ENCODE peak calls at places on chromosome 1, in six cellular contexts. A, H, E, Z, V and D are unnamed samples.

GRCh38 chr1:167273027-167273800 is 52.5 kb downstream of the POU2F1 start:
- DNase-seq in A (no peak), H (no peak), E (no peak), Z (peak), V (peak), D (no peak)

GRCh38 chr1:7002728-7003127 is 217.5 kb downstream of the CAMTA1 start:
- DNase-seq in A (no peak), H (no peak), E (no peak), Z (no peak), V (no peak), D (no peak)

GRCh38 chr1:178713270-178713669 is 11.8 kb upstream of the RALGPS2 start:
- DNase-seq in A (no peak), H (no peak), E (no peak), Z (no peak), V (no peak), D (no peak)

GRCh38 chr1:45643978-45644377 is 20.1 kb upstream of the CCDC17 start:
- DNase-seq in A (no peak), H (no peak), E (no peak), Z (no peak), V (no peak), D (no peak)

GRCh38 chr1:8061210-8061609 is 35.1 kb upstream of the ERRFI1 start:
- DNase-seq in A (peak), H (no peak), E (no peak), Z (peak), V (no peak), D (no peak)

GRCh38 chr1:23951646-23952095 is 8.0 kb upstream of the PNRC2 start:
- DNase-seq in A (no peak), H (no peak), E (no peak), Z (peak), V (no peak), D (no peak)

GRCh38 chr1:2801535-2802291 is at the start of gene TTC34:
- DNase-seq in A (no peak), H (no peak), E (peak), Z (no peak), V (peak), D (peak)

GRCh38 chr1:201363455-201363854 is 14.0 kb downstream of the TNNT2 start:
- DNase-seq in A (no peak), H (no peak), E (no peak), Z (no peak), V (no peak), D (peak)

GRCh38 chr1:4006676-4007374 is 106.8 kb upstream of the C1orf174 start:
- DNase-seq in A (no peak), H (no peak), E (no peak), Z (no peak), V (no peak), D (no peak)

GRCh38 chr1:81695741-81696140 is 105.0 kb upstream of the ADGRL2 start:
- DNase-seq in A (no peak), H (no peak), E (no peak), Z (peak), V (no peak), D (peak)

GRCh38 chr1:38727629-38728175 is 131.9 kb downstream of the RRAGC start:
- DNase-seq in A (no peak), H (no peak), E (no peak), Z (no peak), V (no peak), D (no peak)

GRCh38 chr1:183632087-183632486 is 3.5 kb downstream of the ARPC5 start:
- DNase-seq in A (no peak), H (no peak), E (no peak), Z (peak), V (no peak), D (no peak)

GRCh38 chr1:76190749-76191424 is 116.3 kb downstream of the ST6GALNAC3 start:
- DNase-seq in A (no peak), H (no peak), E (no peak), Z (no peak), V (no peak), D (no peak)

GRCh38 chr1:21295059-21295401 is 4.8 kb upstream of the ECE1 start:
- DNase-seq in A (no peak), H (no peak), E (peak), Z (peak), V (no peak), D (no peak)

GRCh38 chr1:63148825-63149645 is 173.3 kb upstream of the FOXD3 start:
- DNase-seq in A (no peak), H (no peak), E (no peak), Z (peak), V (peak), D (no peak)

GRCh38 chr1:15051898-15052528 is 101.5 kb upstream of the TMEM51 start:
- DNase-seq in A (no peak), H (no peak), E (no peak), Z (no peak), V (no peak), D (no peak)

GRCh38 chr1:29379438-29380073 is 143.2 kb downstream of the PTPRU start:
- DNase-seq in A (no peak), H (no peak), E (no peak), Z (peak), V (peak), D (no peak)

GRCh38 chr1:196669051-196669450 is 17.2 kb downstream of the CFH start:
- DNase-seq in A (no peak), H (no peak), E (no peak), Z (no peak), V (no peak), D (no peak)

GRCh38 chr1:39788758-39789570 is at the start of gene BMP8B:
- DNase-seq in A (no peak), H (no peak), E (peak), Z (peak), V (peak), D (peak)